ENCODE peak calls at places on chromosomes 5 and 9, in five cellular contexts. D is H1, Q is neuronal stem cell, U is H9, E is IMR-90. N is an unnamed sample.

GRCh38 chr5:179762079-179762780 is 29.6 kb downstream of the MAML1 start:
- DNase-seq in D (no peak), Q (no peak), U (no peak), E (no peak), N (no peak)

GRCh38 chr9:14097215-14097614 is 216.7 kb downstream of the NFIB start:
- DNase-seq in D (no peak), Q (no peak), U (no peak), E (peak; percentile 47), N (no peak)

GRCh38 chr9:120650352-120650751 is 63.9 kb downstream of the MEGF9 start:
- DNase-seq in D (no peak), Q (no peak), U (no peak), E (no peak), N (no peak)

GRCh38 chr5:13930721-13931246 is 13.7 kb downstream of the DNAH5 start:
- DNase-seq in D (no peak), Q (no peak), U (no peak), E (no peak), N (no peak)

GRCh38 chr5:173726848-173727557 is 110.6 kb upstream of the BOD1 start:
- DNase-seq in D (no peak), Q (no peak), U (no peak), E (no peak), N (peak; percentile 49)

GRCh38 chr5:132102101-132102701 is 28.6 kb downstream of the CSF2 start:
- DNase-seq in D (no peak), Q (no peak), U (no peak), E (no peak), N (no peak)

GRCh38 chr5:108681079-108681921 is 66.4 kb upstream of the FER start:
- DNase-seq in D (no peak), Q (peak; percentile 35), U (no peak), E (peak; percentile 78), N (peak; percentile 55)

GRCh38 chr9:129459550-129460322 is 161.2 kb downstream of the C9orf50 start:
- DNase-seq in D (peak; percentile 71), Q (no peak), U (no peak), E (no peak), N (no peak)

GRCh38 chr5:25448190-25448621 is 803.4 kb upstream of the CDH10 start:
- DNase-seq in D (no peak), Q (peak; percentile 17), U (peak; percentile 42), E (no peak), N (no peak)

GRCh38 chr9:5561828-5562488 is 51.6 kb downstream of the PDCD1LG2 start:
- DNase-seq in D (no peak), Q (no peak), U (no peak), E (no peak), N (no peak)

GRCh38 chr5:112006721-112007120 is 249.7 kb upstream of the NREP start:
- DNase-seq in D (no peak), Q (no peak), U (no peak), E (peak; percentile 87), N (peak; percentile 38)

GRCh38 chr5:65076251-65076869 is 307.6 kb downstream of the CWC27 start:
- DNase-seq in D (peak; percentile 53), Q (no peak), U (peak; percentile 64), E (peak; percentile 54), N (peak; percentile 20)

GRCh38 chr5:160399402-160400353 is at the start of gene FAM200C:
- DNase-seq in D (peak; percentile 92), Q (peak; percentile 88), U (peak; percentile 95), E (peak; percentile 94), N (peak; percentile 95)
- H3K14ac ChIP-seq in D (no peak within 1 kb of the TSS), Q (no peak within 1 kb of the TSS), U (peak within 1 kb of the TSS; percentile 98), E (peak within 1 kb of the TSS; percentile 96), N (peak within 1 kb of the TSS; percentile 100)

GRCh38 chr5:142597546-142598337 is 88.1 kb downstream of the FGF1 start:
- DNase-seq in D (no peak), Q (no peak), U (peak; percentile 48), E (peak; percentile 90), N (peak; percentile 46)
- H2AFZ ChIP-seq in D (peak overlapping the region; percentile 23), Q (no peak overlapping the region), U (no peak overlapping the region), E (peak overlapping the region; percentile 72), N (no peak overlapping the region)

GRCh38 chr5:37248970-37249819 is at the start of gene CPLANE1:
- DNase-seq in D (peak; percentile 88), Q (peak; percentile 85), U (peak; percentile 84), E (peak; percentile 74), N (peak; percentile 82)
- H3K14ac ChIP-seq in D (no peak within 1 kb of the TSS), Q (peak within 1 kb of the TSS; percentile 71), U (peak within 1 kb of the TSS; percentile 83), E (peak within 1 kb of the TSS; percentile 90), N (peak within 1 kb of the TSS; percentile 96)

GRCh38 chr5:17290620-17290974 is 73.2 kb downstream of the BASP1 start:
- DNase-seq in D (peak; percentile 27), Q (no peak), U (no peak), E (no peak), N (no peak)
- H2AFZ ChIP-seq in D (no peak overlapping the region), Q (no peak overlapping the region), U (no peak overlapping the region), E (peak overlapping the region; percentile 24), N (no peak overlapping the region)

DNA sequence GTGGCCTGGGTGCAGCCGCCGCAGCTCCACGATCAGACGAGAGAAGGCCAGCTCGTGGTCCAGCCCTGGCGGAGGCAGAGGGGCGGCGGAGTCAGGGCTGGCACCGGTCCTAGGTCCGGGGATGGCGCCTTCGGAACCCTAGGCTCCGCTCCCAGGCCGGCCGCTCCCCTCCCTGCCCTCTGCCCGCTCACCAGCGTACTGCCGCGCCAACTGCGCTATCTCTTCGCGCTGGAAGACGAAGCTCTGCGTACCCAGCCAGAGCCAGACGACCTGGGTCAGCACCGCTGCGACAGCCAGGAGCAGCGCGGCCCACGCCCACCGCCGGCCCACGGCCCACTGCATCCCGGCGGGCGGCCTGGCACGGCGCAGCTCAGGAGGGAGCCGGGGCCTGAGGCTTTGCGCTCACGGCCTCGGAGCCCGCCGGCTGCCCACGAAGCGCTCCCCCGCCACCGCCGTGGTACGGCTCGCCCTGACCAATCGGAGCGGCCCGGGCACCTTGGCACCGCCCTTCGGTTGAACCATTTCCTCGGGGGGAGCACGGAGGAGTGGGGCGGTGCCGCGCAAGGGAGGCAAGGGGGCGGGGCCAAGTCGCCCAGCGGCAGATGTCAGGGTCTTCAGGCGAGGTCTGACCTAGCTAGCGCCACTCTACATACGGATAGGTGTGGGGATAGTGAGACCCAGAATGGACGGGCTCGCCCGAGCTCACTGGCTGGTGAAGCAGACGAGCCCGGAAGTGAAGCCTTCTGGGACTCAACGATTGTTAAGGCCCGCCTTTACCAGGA is at the start of gene SIGMAR1:
- DNase-seq in D (peak; percentile 96), Q (peak; percentile 94), U (peak; percentile 95), E (peak; percentile 89), N (peak; percentile 95)
- H3K14ac ChIP-seq in D (no peak within 1 kb of the TSS), Q (peak within 1 kb of the TSS; percentile 100), U (peak within 1 kb of the TSS; percentile 85), E (peak within 1 kb of the TSS; percentile 91), N (peak within 1 kb of the TSS; percentile 70)

GRCh38 chr5:24381861-24382460 is 262.8 kb downstream of the CDH10 start:
- DNase-seq in D (no peak), Q (no peak), U (no peak), E (no peak), N (peak; percentile 85)
- H2AFZ ChIP-seq in D (peak overlapping the region; percentile 94), Q (peak overlapping the region; percentile 64), U (no peak overlapping the region), E (no peak overlapping the region), N (no peak overlapping the region)

GRCh38 chr5:175857986-175858385 is 13.4 kb upstream of the CPLX2 start:
- DNase-seq in D (no peak), Q (no peak), U (no peak), E (no peak), N (no peak)
- H3K14ac ChIP-seq in D (no peak overlapping the region), Q (no peak overlapping the region), U (no peak overlapping the region), E (no peak overlapping the region), N (no peak overlapping the region)

DNA sequence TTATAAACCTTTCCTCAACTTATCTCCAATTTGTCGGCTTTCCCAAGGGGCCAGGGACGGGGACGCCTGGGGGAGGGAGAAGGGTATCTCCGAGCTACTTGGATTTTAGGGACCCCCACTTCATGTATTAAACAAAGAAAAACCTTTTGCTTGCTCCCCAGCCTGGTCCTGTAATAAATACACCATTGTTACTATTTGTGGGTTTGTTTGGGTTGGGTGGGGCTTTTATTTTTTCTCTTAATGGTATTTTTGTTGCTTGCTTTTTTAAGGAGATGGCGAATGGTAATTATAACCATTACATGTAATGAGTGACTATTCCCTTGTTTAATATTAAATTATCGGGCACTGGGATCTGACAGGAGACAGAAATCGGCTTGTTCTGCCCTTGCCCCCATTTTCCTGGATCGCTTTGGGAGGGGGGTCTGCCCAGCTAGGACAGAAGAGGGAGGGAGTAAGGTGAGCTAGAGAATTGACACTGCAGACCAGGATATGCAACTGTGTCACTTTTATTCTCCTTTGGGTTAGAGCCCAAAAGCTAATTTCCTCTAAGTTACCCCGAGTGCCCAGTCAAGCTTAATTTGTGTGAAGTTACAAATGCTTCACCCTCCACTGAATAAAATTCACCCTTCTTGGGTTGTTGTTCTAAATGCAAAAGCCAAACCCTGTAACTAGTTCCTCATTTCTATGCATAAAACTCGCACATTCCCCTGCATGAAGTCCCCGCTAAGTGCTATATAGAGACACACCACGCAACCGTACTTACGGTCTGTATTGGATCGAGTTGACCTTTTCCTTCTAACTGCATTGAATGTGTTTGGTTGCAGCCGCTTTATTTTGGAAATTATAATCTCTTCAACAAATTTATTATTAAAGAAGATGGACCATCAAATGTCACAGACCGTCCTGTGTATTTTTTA is 1.6 kb upstream of the ZNF608 start:
- DNase-seq in D (no peak), Q (no peak), U (no peak), E (peak; percentile 44), N (peak; percentile 6)
- H2AFZ ChIP-seq in D (no peak overlapping the region), Q (no peak overlapping the region), U (no peak overlapping the region), E (peak overlapping the region; percentile 79), N (peak overlapping the region; percentile 71)